ENCODE peak calls at places on chromosomes 12 and 14, in seven cellular contexts. G, H, Y, P, S, X and D are unnamed samples. For H3K4me1, the result is how much of the 10 kb centered on the place peaks cover.

GRCh38 chr12:79019672-79020071 is 155.1 kb downstream of the SYT1 start:
- ATAC-seq in G (no peak), P (no peak), X (no peak), Y (no peak), H (no peak), S (peak), D (no peak)

GRCh38 chr14:24535737-24536136 is 27.7 kb upstream of the CMA1 start:
- ATAC-seq in G (no peak), S (peak), P (no peak), X (no peak), Y (no peak), H (no peak), D (no peak)

GRCh38 chr12:56596815-56597214 is 33.3 kb downstream of the BAZ2A start:
- ATAC-seq in H (peak), P (no peak), X (no peak), G (no peak), Y (peak), S (no peak), D (no peak)

GRCh38 chr14:67387195-67387594 is 24.8 kb downstream of the PLEK2 start:
- ATAC-seq in G (no peak), H (peak), Y (no peak), P (no peak), X (peak), S (no peak), D (no peak)

GRCh38 chr14:65281991-65282908 is 130.3 kb upstream of the FUT8 start:
- ATAC-seq in H (peak), Y (peak), P (peak), X (peak), G (no peak), S (peak), D (no peak)

GRCh38 chr12:110338754-110339153 is 57.7 kb downstream of the ATP2A2 start:
- ATAC-seq in S (peak), P (peak), X (peak), H (no peak), Y (no peak), G (no peak), D (no peak)

GRCh38 chr14:53147208-53147607 is 5.9 kb downstream of the DDHD1 start:
- ATAC-seq in S (peak), X (no peak), H (no peak), P (no peak), Y (no peak), G (no peak), D (no peak)

GRCh38 chr12:113136128-113136989 is 798 bp upstream of the RASAL1 start:
- ATAC-seq in Y (peak), P (no peak), H (no peak), S (peak), X (peak), G (no peak), D (no peak)

GRCh38 chr14:39229601-39230110 is 4.1 kb upstream of the MIA2 start:
- ATAC-seq in X (no peak), S (no peak), P (no peak), Y (no peak), H (no peak), G (no peak), D (no peak)

GRCh38 chr12:15693233-15693911 is 95.8 kb downstream of the EPS8 start:
- ATAC-seq in X (no peak), P (no peak), G (no peak), Y (no peak), S (peak), H (peak), D (no peak)

GRCh38 chr12:32273712-32274111 is 125.6 kb upstream of the FGD4 start:
- ATAC-seq in X (peak), H (no peak), S (peak), Y (no peak), P (no peak), G (no peak), D (no peak)

GRCh38 chr12:99131761-99132199 is 486.7 kb downstream of the APAF1 start:
- ATAC-seq in H (no peak), X (no peak), G (no peak), Y (peak), S (peak), P (peak), D (no peak)

GRCh38 chr14:103593577-103593976 is 30.8 kb downstream of the COA8 start:
- ATAC-seq in S (peak), P (no peak), G (no peak), X (no peak), H (no peak), Y (no peak), D (peak)

GRCh38 chr14:97415907-97416306 is 618.7 kb downstream of the VRK1 start:
- ATAC-seq in S (peak), G (no peak), X (no peak), P (no peak), Y (no peak), H (no peak), D (no peak)
- H3K4me1 ChIP-seq in S (under half), G (under half), X (under half), P (under half), Y (under half), H (under half), D (under half)

DNA sequence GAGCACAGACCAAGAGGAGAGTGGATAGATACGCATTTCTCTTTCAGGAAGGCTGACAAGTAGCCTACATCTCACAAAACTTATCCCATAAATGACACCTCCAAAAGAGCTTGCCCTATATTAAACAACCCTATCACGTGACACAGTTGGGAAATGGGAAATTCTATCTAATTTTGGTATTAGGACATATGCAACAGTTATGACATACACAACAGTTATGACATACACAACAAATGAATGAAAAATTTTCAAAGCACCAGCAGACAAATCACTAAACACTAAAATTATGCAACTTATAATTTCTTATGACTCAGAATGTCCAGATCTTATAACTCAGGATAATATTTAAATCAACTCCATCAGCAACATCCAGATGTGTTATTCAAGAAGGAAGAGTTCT is 54.1 kb downstream of the DUSP16 start:
- ATAC-seq in Y (no peak), X (no peak), H (no peak), S (no peak), P (no peak), G (no peak), D (peak)
- H3K4me1 ChIP-seq in Y (under half), X (under half), H (under half), S (under half), P (half or more), G (under half), D (under half)

GRCh38 chr14:98174031-98174430 is 1098.0 kb downstream of the BCL11B start:
- ATAC-seq in P (no peak), X (no peak), Y (no peak), G (no peak), S (no peak), H (no peak), D (no peak)
- H3K4me1 ChIP-seq in P (under half), X (under half), Y (under half), G (under half), S (under half), H (under half), D (under half)

DNA sequence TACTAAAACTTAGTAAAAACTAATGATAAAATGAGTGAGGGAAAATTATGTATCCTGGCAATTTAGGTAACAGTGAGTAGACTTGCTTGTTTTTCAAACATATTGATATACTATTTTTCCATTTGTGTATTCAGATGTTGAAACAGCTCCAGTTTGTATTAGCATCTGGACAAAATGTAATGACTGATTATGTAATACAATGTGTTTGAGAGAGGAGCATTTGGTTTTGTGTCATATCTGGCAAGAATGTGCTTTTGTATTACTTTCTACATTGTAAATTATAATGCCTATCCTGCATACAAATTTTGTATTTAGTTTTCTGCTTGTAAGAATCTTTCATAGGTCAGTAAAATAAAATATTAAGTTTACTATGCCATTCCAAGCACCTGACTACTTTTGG is 5.7 kb downstream of the CNOT2 start:
- ATAC-seq in H (no peak), P (no peak), Y (no peak), X (no peak), G (no peak), S (no peak), D (no peak)
- H3K4me1 ChIP-seq in H (under half), P (half or more), Y (half or more), X (under half), G (half or more), S (under half), D (under half)

GRCh38 chr14:32080001-32080510 is 3.0 kb downstream of the ARHGAP5 start:
- ATAC-seq in X (no peak), H (no peak), G (no peak), P (no peak), Y (no peak), S (no peak), D (no peak)
- H3K4me1 ChIP-seq in X (half or more), H (under half), G (under half), P (half or more), Y (under half), S (under half), D (under half)

GRCh38 chr12:68608191-68608590 is 2.5 kb upstream of the RAP1B start:
- ATAC-seq in Y (no peak), X (no peak), H (no peak), S (no peak), P (no peak), G (no peak), D (no peak)

GRCh38 chr12:68610435-68611093 is at the start of gene RAP1B:
- ATAC-seq in P (peak), X (peak), Y (peak), H (peak), S (peak), G (peak), D (peak)

GRCh38 chr12:68611094-68611818 is 557 bp downstream of the RAP1B start:
- ATAC-seq in Y (peak), X (peak), S (peak), G (peak), H (peak), P (peak), D (peak)

GRCh38 chr12:68612245-68612644 is 1.5 kb downstream of the RAP1B start:
- ATAC-seq in P (no peak), G (no peak), S (peak), H (no peak), X (no peak), Y (no peak), D (no peak)

GRCh38 chr12:68609955-68610434 is 704 bp upstream of the RAP1B start:
- ATAC-seq in S (no peak), Y (peak), P (no peak), H (no peak), X (no peak), G (no peak), D (no peak)
- H3K4me1 ChIP-seq in S (under half), Y (under half), P (under half), H (under half), X (under half), G (under half), D (under half)

DNA sequence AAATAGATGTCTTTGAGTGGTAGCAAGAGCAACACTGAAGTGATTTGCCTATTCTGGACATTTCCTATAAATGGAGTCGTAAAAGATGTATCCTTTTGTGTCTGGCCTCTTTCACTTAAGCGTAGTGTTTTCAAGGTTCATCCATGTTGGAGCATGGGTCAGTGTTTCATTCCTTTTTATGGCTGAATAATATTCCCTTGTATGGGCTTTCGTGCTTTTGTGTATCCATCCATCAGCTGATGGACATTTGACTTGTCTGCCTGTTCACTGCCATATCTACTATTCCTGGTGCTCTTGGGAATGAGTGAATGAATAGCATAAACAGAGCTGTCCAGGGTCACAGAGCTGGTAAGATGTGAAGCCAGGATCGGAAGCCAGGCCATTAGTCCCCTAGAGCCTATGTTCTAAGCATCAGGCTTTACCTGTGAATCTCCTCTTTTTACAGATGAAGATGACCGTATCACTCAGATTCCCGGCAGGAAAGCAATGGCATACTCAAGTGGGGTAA is 1.8 kb upstream of the P2RX7 start:
- ATAC-seq in X (no peak), H (no peak), P (no peak), S (no peak), G (no peak), Y (no peak), D (no peak)
- H3K4me1 ChIP-seq in X (under half), H (under half), P (under half), S (under half), G (under half), Y (half or more), D (under half)

DNA sequence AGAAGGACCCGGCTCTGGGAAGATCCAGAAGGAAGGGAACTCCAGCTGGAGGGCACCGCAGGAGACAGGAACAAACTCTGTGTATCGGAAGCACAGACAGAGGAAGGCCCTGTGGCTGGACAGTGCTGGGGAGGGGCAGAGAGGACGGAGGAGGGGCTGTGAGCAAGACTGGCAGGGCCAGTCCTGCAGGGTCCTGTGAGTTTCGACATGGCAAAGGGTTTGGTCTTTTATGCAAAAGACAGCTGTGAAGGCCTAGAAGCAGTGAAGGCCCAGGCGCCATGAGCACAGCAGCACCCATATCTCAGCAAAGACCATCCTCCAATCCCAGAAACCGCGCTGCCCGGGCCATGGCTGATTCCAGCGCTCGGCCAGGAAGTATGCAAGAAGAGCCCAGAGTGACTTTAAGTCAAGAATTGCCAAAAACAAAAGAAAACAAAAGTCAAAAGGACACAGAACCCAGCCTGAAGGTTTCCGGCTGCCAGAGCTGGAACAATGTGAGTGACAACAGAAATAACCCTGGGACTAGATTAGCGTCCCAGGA is 126.5 kb downstream of the NCOR2 start:
- ATAC-seq in H (peak), G (no peak), Y (no peak), P (peak), S (no peak), X (no peak), D (no peak)
- H3K4me1 ChIP-seq in H (under half), G (under half), Y (under half), P (under half), S (under half), X (under half), D (half or more)

GRCh38 chr12:96225003-96225855 is 31.1 kb downstream of the ELK3 start:
- ATAC-seq in Y (no peak), X (no peak), S (no peak), G (no peak), H (no peak), P (no peak), D (no peak)
- H3K4me1 ChIP-seq in Y (under half), X (under half), S (under half), G (under half), H (under half), P (under half), D (half or more)

DNA sequence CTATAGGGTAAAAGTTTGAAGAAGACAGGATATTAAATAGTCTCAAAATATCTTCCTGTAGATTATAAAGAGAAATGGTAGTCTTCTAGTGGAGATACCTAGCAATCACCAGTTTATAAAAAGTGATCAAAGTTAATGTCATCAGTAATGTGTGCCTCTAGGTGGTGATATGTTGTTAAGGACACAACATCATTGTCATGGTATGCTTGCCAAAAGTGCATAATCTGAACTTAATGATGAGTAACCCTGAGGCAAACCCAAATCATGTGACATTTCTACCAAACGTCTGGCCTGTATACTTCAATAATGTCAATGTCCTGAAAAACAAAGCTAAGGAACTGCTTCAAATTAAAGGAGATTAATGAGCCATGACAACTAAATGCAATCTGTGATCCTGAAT is 214.7 kb downstream of the PHLDA1 start:
- ATAC-seq in H (no peak), P (no peak), S (peak), Y (no peak), G (no peak), X (peak), D (no peak)
- H3K4me1 ChIP-seq in H (under half), P (under half), S (under half), Y (under half), G (under half), X (half or more), D (under half)